ENCODE peak calls at places on chromosome 6, in six cellular contexts. One of them, this sample, is unnamed.
A peak's percentile ranks its signal among the peaks of the same experiment; 100 is the strongest.

GRCh38 chr6:63643862-63644261 is 8.3 kb downstream of the PHF3 start:
- DNase-seq in HEK293T: no peak
- DNase-seq in RWPE1: no peak
- DNase-seq in ELR: peak; percentile 10
- DNase-seq in T-helper 17 cell: no peak
- DNase-seq in pulmonary artery endothelial cell: no peak
- DNase-seq in this sample: peak; percentile 24

GRCh38 chr6:33427585-33428218 is 7.8 kb downstream of the SYNGAP1 start:
- DNase-seq in HEK293T: peak; percentile 51
- DNase-seq in RWPE1: peak; percentile 38
- DNase-seq in ELR: peak; percentile 50
- DNase-seq in T-helper 17 cell: peak; percentile 54
- DNase-seq in pulmonary artery endothelial cell: no peak
- DNase-seq in this sample: peak; percentile 81

GRCh38 chr6:44263357-44264100 is 1.8 kb downstream of the NFKBIE start:
- DNase-seq in HEK293T: no peak
- DNase-seq in RWPE1: no peak
- DNase-seq in ELR: peak; percentile 68
- DNase-seq in T-helper 17 cell: no peak
- DNase-seq in pulmonary artery endothelial cell: no peak
- DNase-seq in this sample: peak; percentile 73

GRCh38 chr6:31652925-31653724 is 664 bp upstream of the BAG6 start:
- DNase-seq in HEK293T: peak; percentile 88
- DNase-seq in RWPE1: peak; percentile 78
- DNase-seq in ELR: peak; percentile 96
- DNase-seq in T-helper 17 cell: no peak
- DNase-seq in pulmonary artery endothelial cell: no peak
- DNase-seq in this sample: peak; percentile 92

GRCh38 chr6:81969011-81969410 is 216.5 kb upstream of the TENT5A start:
- DNase-seq in HEK293T: no peak
- DNase-seq in RWPE1: no peak
- DNase-seq in ELR: no peak
- DNase-seq in T-helper 17 cell: no peak
- DNase-seq in pulmonary artery endothelial cell: no peak
- DNase-seq in this sample: no peak

GRCh38 chr6:56724455-56724854 is 81.8 kb upstream of the DST start:
- DNase-seq in HEK293T: no peak
- DNase-seq in RWPE1: no peak
- DNase-seq in ELR: peak; percentile 75
- DNase-seq in T-helper 17 cell: no peak
- DNase-seq in pulmonary artery endothelial cell: no peak
- DNase-seq in this sample: no peak

GRCh38 chr6:46054531-46054930 is 38.9 kb upstream of the CLIC5 start:
- DNase-seq in HEK293T: no peak
- DNase-seq in RWPE1: no peak
- DNase-seq in ELR: no peak
- DNase-seq in T-helper 17 cell: no peak
- DNase-seq in pulmonary artery endothelial cell: no peak
- DNase-seq in this sample: no peak

GRCh38 chr6:6610031-6610591 is 21.6 kb downstream of the LY86 start:
- DNase-seq in HEK293T: no peak
- DNase-seq in RWPE1: no peak
- DNase-seq in ELR: no peak
- DNase-seq in T-helper 17 cell: no peak
- DNase-seq in pulmonary artery endothelial cell: no peak
- DNase-seq in this sample: peak; percentile 64

GRCh38 chr6:134288538-134289203 is 29.2 kb downstream of the SGK1 start:
- DNase-seq in HEK293T: no peak
- DNase-seq in RWPE1: peak; percentile 52
- DNase-seq in ELR: peak; percentile 92
- DNase-seq in T-helper 17 cell: no peak
- DNase-seq in pulmonary artery endothelial cell: peak; percentile 63
- DNase-seq in this sample: peak; percentile 46